ENCODE peak calls at places on chromosomes 12 and 14, in four cellular contexts. Z, T, L and H are unnamed samples. For H3K4me1, the result is how much of the 10 kb centered on the place peaks cover.

GRCh38 chr12:123696641-123697040 is 15.5 kb upstream of the ATP6V0A2 start:
- DNase-seq in Z (no peak), T (no peak), L (no peak), H (no peak)

GRCh38 chr14:38592764-38593442 is 337.0 kb upstream of the CLEC14A start:
- DNase-seq in Z (no peak), T (no peak), L (no peak), H (no peak)

GRCh38 chr14:56794557-56795283 is 15.6 kb downstream of the OTX2 start:
- DNase-seq in Z (peak), T (peak), L (no peak), H (no peak)

GRCh38 chr14:90519262-90519920 is 122.6 kb downstream of the CALM1 start:
- DNase-seq in Z (no peak), T (no peak), L (no peak), H (peak)

GRCh38 chr14:64676410-64677008 is 27.7 kb upstream of the PLEKHG3 start:
- DNase-seq in Z (no peak), T (no peak), L (no peak), H (no peak)

GRCh38 chr12:99277566-99277965 is 370.0 kb upstream of the GARIN6 start:
- DNase-seq in Z (no peak), T (no peak), L (no peak), H (no peak)

GRCh38 chr12:53048033-53048779 is 1.7 kb upstream of the TNS2 start:
- DNase-seq in Z (peak), T (no peak), L (peak), H (peak)

GRCh38 chr14:72024043-72024407 is 91.8 kb downstream of the RGS6 start:
- DNase-seq in Z (peak), T (peak), L (peak), H (no peak)

GRCh38 chr12:51601241-51601640 is 10.2 kb downstream of the SCN8A start:
- DNase-seq in Z (no peak), T (no peak), L (no peak), H (no peak)

GRCh38 chr12:29212682-29213397 is 63.8 kb downstream of the FAR2 start:
- DNase-seq in Z (no peak), T (no peak), L (no peak), H (no peak)

GRCh38 chr12:39620664-39621658 is 1.4 kb upstream of the ABCD2 start:
- DNase-seq in Z (no peak), T (no peak), L (no peak), H (peak)

GRCh38 chr12:116520801-116521471 is 38.2 kb upstream of the MAP1LC3B2 start:
- DNase-seq in Z (no peak), T (no peak), L (no peak), H (no peak)

GRCh38 chr14:52051861-52052260 is 17.0 kb downstream of the NID2 start:
- DNase-seq in Z (no peak), T (no peak), L (no peak), H (no peak)

GRCh38 chr14:101018561-101019290 is 115.2 kb upstream of the RTL1 start:
- DNase-seq in Z (no peak), T (peak), L (peak), H (peak)

GRCh38 chr12:108301346-108301745 is 37.8 kb downstream of the CMKLR1 start:
- DNase-seq in Z (no peak), T (no peak), L (no peak), H (peak)

GRCh38 chr14:103207038-103207403 is 83.8 kb downstream of the TNFAIP2 start:
- DNase-seq in Z (peak), T (peak), L (peak), H (no peak)

GRCh38 chr12:94922561-94922960 is 80.9 kb downstream of the NDUFA12 start:
- DNase-seq in Z (peak), T (no peak), L (no peak), H (no peak)

GRCh38 chr14:89600029-89600428 is 183.0 kb upstream of the FOXN3 start:
- DNase-seq in Z (no peak), T (no peak), L (no peak), H (no peak)

GRCh38 chr14:100202712-100203111 is 36.2 kb upstream of the YY1 start:
- DNase-seq in Z (no peak), T (no peak), L (no peak), H (no peak)

GRCh38 chr12:85329913-85330312 is 49.9 kb downstream of the ALX1 start:
- DNase-seq in Z (no peak), T (no peak), L (no peak), H (no peak)

GRCh38 chr14:84098261-84098660 is 1431.7 kb upstream of the FLRT2 start:
- DNase-seq in Z (no peak), T (no peak), L (no peak), H (no peak)

GRCh38 chr12:49020441-49020840 is 1.9 kb upstream of the PRKAG1 start:
- DNase-seq in Z (no peak), T (no peak), L (no peak), H (no peak)

GRCh38 chr14:98185036-98185435 is 1087.0 kb downstream of the BCL11B start:
- DNase-seq in Z (no peak), T (no peak), L (no peak), H (no peak)
- H3K4me1 ChIP-seq in Z (under half), T (under half), L (under half), H (under half)

GRCh38 chr12:61652265-61652664 is 607.9 kb upstream of the USP15 start:
- DNase-seq in Z (no peak), T (no peak), L (no peak), H (no peak)

DNA sequence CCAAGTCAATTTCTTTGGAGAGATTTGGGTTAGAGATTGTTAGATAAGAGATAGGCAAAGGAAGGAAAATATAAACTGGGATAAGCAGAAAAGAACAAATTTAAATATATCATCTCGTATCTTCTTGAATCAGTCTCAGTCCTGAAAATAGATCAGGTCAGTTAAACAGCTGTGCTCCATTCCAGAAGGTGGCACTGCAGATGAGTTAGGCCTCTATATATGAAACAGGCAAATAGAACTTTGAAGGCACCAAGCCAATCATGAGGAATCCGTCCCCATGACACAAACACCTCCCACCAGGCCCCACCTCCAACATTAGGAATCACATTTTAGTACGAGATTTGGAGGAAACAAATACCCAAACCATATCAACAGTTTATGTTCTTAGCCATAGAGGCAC is 605.5 kb upstream of the USP15 start:
- DNase-seq in Z (no peak), T (no peak), L (no peak), H (no peak)
- TF ChIP-seq CTCF in Z (no peak), T (no peak), L (peak), H (no peak)

DNA sequence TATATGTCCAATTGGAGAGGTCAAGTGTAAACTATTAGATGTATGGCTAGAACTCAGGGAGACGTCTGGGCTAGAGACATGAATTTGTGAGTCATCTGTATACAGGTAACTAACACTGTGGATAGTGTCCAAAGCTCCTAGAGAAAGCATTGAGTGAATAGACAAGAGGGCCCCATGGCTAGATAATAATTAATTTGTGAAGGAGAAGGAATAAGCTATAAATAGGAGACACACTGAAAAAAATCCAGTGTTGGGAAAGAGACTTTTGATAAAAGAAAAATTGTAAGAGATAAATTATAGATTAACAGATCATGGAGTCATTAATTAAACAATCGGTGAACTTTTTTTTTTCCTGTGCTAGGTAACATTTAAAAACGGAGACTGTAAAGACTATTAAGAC is 326.6 kb upstream of the PRICKLE1 start:
- DNase-seq in Z (no peak), T (no peak), L (no peak), H (no peak)
- TF ChIP-seq POLR2AphosphoS5 in Z (no peak), T (no peak), L (no peak), H (no peak)

DNA sequence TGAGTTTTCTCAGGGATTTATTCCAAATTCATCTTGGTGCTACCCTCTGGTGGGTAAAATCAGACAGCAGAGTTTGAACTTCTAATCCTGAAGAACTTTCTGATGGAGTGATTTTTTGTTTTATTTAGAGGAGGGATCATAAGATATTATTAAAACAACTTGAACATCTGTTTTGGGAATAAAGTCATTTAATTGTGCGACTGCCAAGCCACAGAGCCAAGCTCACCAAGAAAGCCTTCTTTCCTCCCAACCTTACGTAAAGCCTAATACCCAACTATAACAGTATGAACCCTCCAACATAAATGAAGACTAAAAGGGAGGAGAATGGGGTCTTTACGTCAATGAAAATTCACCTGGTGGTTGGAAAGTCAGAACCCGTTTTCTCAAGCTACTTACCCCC is 205.5 kb upstream of the IGF1 start:
- DNase-seq in Z (no peak), T (no peak), L (no peak), H (no peak)
- H3K4me1 ChIP-seq in Z (under half), T (under half), L (under half), H (under half)

DNA sequence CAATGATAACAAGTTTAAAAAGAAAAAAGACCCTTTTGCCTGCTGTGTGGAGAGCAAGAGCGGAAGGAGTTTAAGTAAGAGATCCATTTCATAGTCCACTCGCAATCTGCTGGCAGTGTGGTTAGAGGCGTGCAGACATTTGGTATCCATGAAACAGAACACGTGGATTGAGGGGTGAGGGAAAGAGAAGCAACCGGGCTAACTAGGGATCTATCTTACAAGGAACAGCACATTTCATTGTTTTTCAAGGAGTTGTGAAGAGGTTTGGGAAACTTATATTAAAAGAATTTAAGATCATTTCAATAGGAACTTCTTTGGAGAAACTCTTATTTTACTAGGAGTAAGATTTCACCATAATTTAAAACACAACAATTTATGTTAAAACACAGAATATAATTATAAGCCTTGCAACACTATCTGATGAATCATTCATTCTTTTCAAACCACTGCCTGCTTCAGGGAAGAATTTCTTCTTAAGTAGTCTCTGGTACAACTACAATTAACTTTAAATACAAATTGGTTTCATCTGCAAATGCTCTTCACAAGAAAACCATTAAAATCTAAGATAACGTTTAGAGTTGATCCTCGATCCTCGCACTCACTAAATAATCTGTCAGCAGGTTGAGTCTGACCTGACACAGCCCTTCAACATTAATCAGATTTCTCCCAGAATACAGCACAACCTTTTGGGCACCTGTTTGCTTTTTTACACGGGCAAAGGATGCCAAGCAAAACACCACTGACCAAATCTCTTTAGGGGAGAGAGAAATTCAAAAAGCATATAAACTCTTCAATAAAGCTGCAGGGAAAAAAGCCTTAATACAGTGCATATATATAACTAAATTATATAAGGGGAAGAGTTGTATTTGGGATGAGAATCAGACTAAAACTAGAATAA is 27.4 kb downstream of the PPTC7 start:
- DNase-seq in Z (no peak), T (no peak), L (no peak), H (no peak)
- TF ChIP-seq CTCF in Z (no peak), T (no peak), L (no peak), H (no peak)

GRCh38 chr12:121751034-121751433 is 38.5 kb downstream of the TMEM120B start:
- DNase-seq in Z (no peak), T (no peak), L (no peak), H (no peak)

GRCh38 chr12:121749267-121749666 is 36.7 kb downstream of the TMEM120B start:
- DNase-seq in Z (no peak), T (no peak), L (no peak), H (no peak)

GRCh38 chr12:121750507-121750955 is 38.0 kb downstream of the TMEM120B start:
- DNase-seq in Z (no peak), T (no peak), L (no peak), H (no peak)

GRCh38 chr12:121748218-121748570 is 35.6 kb downstream of the TMEM120B start:
- DNase-seq in Z (peak), T (peak), L (no peak), H (no peak)

GRCh38 chr12:121748571-121749265 is 36.2 kb downstream of the TMEM120B start:
- DNase-seq in Z (peak), T (peak), L (no peak), H (no peak)
- TF ChIP-seq POLR2AphosphoS5 in Z (no peak), T (no peak), L (no peak), H (no peak)

DNA sequence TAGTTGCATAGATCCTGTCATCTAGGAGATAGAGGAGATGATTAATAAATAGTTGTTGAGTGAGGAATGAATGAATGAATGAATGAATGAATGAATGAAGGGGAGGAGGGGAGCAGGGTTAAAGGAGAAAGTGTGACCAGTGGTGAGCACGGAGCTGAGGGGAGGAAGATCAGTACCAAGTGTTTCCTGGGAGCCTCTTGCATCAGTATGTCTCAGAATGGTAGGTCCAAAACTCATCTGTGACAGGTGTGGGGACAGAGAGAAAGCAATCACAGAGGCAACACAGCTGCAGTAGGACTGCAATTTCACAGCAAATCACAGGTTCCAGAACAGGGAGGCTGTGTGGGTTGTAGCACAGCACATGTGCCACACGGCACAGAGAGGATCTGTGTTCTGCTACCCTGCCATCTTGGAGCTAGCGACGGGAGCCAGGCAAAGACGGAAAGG is 14.5 kb upstream of the TNFRSF1A start:
- DNase-seq in Z (no peak), T (no peak), L (no peak), H (no peak)
- H3K4me1 ChIP-seq in Z (under half), T (under half), L (under half), H (under half)

GRCh38 chr14:79369359-79370332 is 841.7 kb downstream of the DIO2 start:
- DNase-seq in Z (no peak), T (no peak), L (no peak), H (no peak)
- TF ChIP-seq CTCF in Z (no peak), T (no peak), L (no peak), H (no peak)